ENCODE peak calls at places on chromosome 5, in eight cellular contexts. X, D, L, E, F, Z, O and T are unnamed samples.

GRCh38 chr5:39661026-39661779 is 236.4 kb upstream of the DAB2 start:
- DNase-seq in X (no peak), D (peak), L (peak), E (peak), F (no peak), Z (no peak), O (peak), T (peak)

GRCh38 chr5:159854916-159855315 is 61.4 kb upstream of the ADRA1B start:
- DNase-seq in X (no peak), D (no peak), L (peak), E (no peak), F (no peak), Z (no peak), O (no peak), T (peak)

GRCh38 chr5:56518820-56519219 is 285.7 kb upstream of the ANKRD55 start:
- DNase-seq in X (no peak), D (no peak), L (no peak), E (no peak), F (no peak), Z (no peak), O (no peak), T (no peak)

GRCh38 chr5:115559524-115559923 is 14.9 kb upstream of the FEM1C start:
- DNase-seq in X (no peak), D (peak), L (peak), E (no peak), F (no peak), Z (no peak), O (no peak), T (peak)

GRCh38 chr5:115267617-115268016 is 4.9 kb upstream of the PGGT1B start:
- DNase-seq in X (no peak), D (no peak), L (no peak), E (no peak), F (no peak), Z (no peak), O (peak), T (peak)

GRCh38 chr5:137312060-137312459 is 187.1 kb downstream of the SPOCK1 start:
- DNase-seq in X (no peak), D (no peak), L (no peak), E (no peak), F (no peak), Z (no peak), O (no peak), T (no peak)

GRCh38 chr5:61482980-61483379 is 150.9 kb downstream of the ZSWIM6 start:
- DNase-seq in X (no peak), D (no peak), L (no peak), E (no peak), F (no peak), Z (no peak), O (no peak), T (no peak)

GRCh38 chr5:181043285-181044092 is 3.4 kb downstream of the BTNL9 start:
- DNase-seq in X (no peak), D (no peak), L (no peak), E (no peak), F (no peak), Z (no peak), O (no peak), T (no peak)

GRCh38 chr5:125798311-125798710 is 624.9 kb upstream of the GRAMD2B start:
- DNase-seq in X (no peak), D (peak), L (peak), E (no peak), F (no peak), Z (no peak), O (peak), T (peak)